ENCODE peak calls at places on chromosomes 3 and 15, in five cellular contexts. E is Calu3; I is caudate nucleus; N is naive thymus-derived CD4-positive, alpha-beta T cell; U is fibroblast of mammary gland. K is an unnamed sample.

GRCh38 chr3:43391621-43392020 is 105.3 kb downstream of the SNRK start:
- DNase-seq in E (no peak), I (no peak), N (no peak), U (no peak), K (no peak)

GRCh38 chr3:29695905-29696238 is 415.0 kb downstream of the RBMS3 start:
- DNase-seq in E (no peak), I (no peak), N (no peak), U (peak; percentile 60), K (no peak)

GRCh38 chr3:155748611-155749365 is 3.9 kb upstream of the PLCH1 start:
- DNase-seq in E (no peak), I (no peak), N (no peak), U (peak; percentile 53), K (no peak)

GRCh38 chr15:62119224-62119925 is 45.7 kb downstream of the C2CD4B start:
- DNase-seq in E (peak; percentile 57), I (no peak), N (no peak), U (peak; percentile 96), K (no peak)

GRCh38 chr15:48592221-48592731 is 53.2 kb downstream of the FBN1 start:
- DNase-seq in E (no peak), I (no peak), N (no peak), U (peak; percentile 94), K (no peak)

GRCh38 chr15:62506217-62506805 is 341.2 kb upstream of the C2CD4B start:
- DNase-seq in E (no peak), I (no peak), N (no peak), U (peak; percentile 56), K (no peak)

GRCh38 chr3:70994644-70995043 is 588.9 kb downstream of the FOXP1 start:
- DNase-seq in E (no peak), I (no peak), N (no peak), U (no peak), K (no peak)

GRCh38 chr3:134477938-134478337 is 7.8 kb downstream of the ANAPC13 start:
- DNase-seq in E (no peak), I (no peak), N (no peak), U (no peak), K (no peak)

GRCh38 chr15:43239732-43240491 is 19.1 kb upstream of the EPB42 start:
- DNase-seq in E (no peak), I (no peak), N (no peak), U (no peak), K (no peak)

GRCh38 chr3:112086018-112086854 is at the start of gene C3orf52:
- DNase-seq in E (peak; percentile 93), I (no peak), N (peak; percentile 42), U (peak; percentile 59), K (peak; percentile 56)

GRCh38 chr15:37743826-37744225 is 190.6 kb upstream of the TMCO5A start:
- DNase-seq in E (no peak), I (no peak), N (no peak), U (no peak), K (no peak)

GRCh38 chr3:15305366-15305844 is 27.0 kb downstream of the SH3BP5 start:
- DNase-seq in E (peak; percentile 26), I (no peak), N (no peak), U (no peak), K (no peak)

GRCh38 chr3:16239776-16240175 is 25.0 kb downstream of the DPH3 start:
- DNase-seq in E (no peak), I (no peak), N (no peak), U (peak; percentile 85), K (no peak)

GRCh38 chr3:63656791-63657190 is 4.3 kb downstream of the SNTN start:
- DNase-seq in E (no peak), I (no peak), N (no peak), U (peak; percentile 91), K (no peak)

GRCh38 chr3:124887177-124887995 is at the start of gene ITGB5:
- DNase-seq in E (peak; percentile 86), I (peak; percentile 25), N (peak; percentile 18), U (peak; percentile 74), K (peak; percentile 12)

GRCh38 chr3:64677961-64678716 is 9.7 kb downstream of the ADAMTS9 start:
- DNase-seq in E (no peak), I (no peak), N (no peak), U (no peak), K (no peak)

GRCh38 chr15:60165111-60165510 is 161.0 kb downstream of the FOXB1 start:
- DNase-seq in E (no peak), I (no peak), N (no peak), U (no peak), K (no peak)

K was measured in CD4-positive, CD25-positive, alpha-beta regulatory T cell.